ENCODE peak calls at places on chromosomes 16 and 17, in seven cellular contexts. R, H, T, N, X, Z and D are unnamed samples.

GRCh38 chr16:13779676-13780075 is 140.3 kb upstream of the ERCC4 start:
- DNase-seq in T (peak), H (no peak), N (no peak), X (no peak), R (no peak), Z (no peak), D (no peak)

GRCh38 chr17:4204190-4204589 is 59.6 kb downstream of the ANKFY1 start:
- DNase-seq in Z (no peak), R (no peak), H (no peak), T (no peak), X (no peak), N (no peak), D (no peak)

GRCh38 chr17:38509008-38509771 is 80.9 kb downstream of the ARHGAP23 start:
- DNase-seq in T (peak), Z (peak), X (no peak), N (peak), R (peak), H (peak), D (peak)

GRCh38 chr17:78706271-78706915 is 75.7 kb downstream of the CYTH1 start:
- DNase-seq in H (no peak), N (no peak), X (peak), T (no peak), Z (no peak), R (no peak), D (peak)

GRCh38 chr16:14109782-14110727 is 38.9 kb downstream of the MRTFB start:
- DNase-seq in H (no peak), N (no peak), Z (no peak), T (peak), R (no peak), X (no peak), D (no peak)

GRCh38 chr16:12094537-12095265 is 118.2 kb downstream of the SNX29 start:
- DNase-seq in R (no peak), H (no peak), Z (no peak), T (no peak), X (no peak), N (no peak), D (no peak)

GRCh38 chr17:80063815-80064585 is 27.6 kb downstream of the CCDC40 start:
- DNase-seq in X (no peak), R (no peak), T (peak), H (peak), Z (no peak), N (peak), D (no peak)

GRCh38 chr17:80408872-80409271 is 6.1 kb upstream of the ENDOV start:
- DNase-seq in N (no peak), R (no peak), T (no peak), Z (no peak), X (no peak), H (no peak), D (no peak)

GRCh38 chr17:59688008-59688407 is 19.2 kb downstream of the PTRH2 start:
- DNase-seq in X (no peak), T (no peak), Z (no peak), R (no peak), N (no peak), H (no peak), D (no peak)

GRCh38 chr17:81365601-81366585 is 29.4 kb upstream of the BAHCC1 start:
- DNase-seq in N (peak), X (peak), H (peak), Z (no peak), T (peak), R (peak), D (peak)

GRCh38 chr17:5044630-5045029 is 9.4 kb upstream of the SLC52A1 start:
- DNase-seq in N (no peak), X (no peak), R (no peak), H (no peak), T (no peak), Z (no peak), D (no peak)

GRCh38 chr16:4859900-4860255 is 12.6 kb downstream of the UBN1 start:
- DNase-seq in T (no peak), X (no peak), H (no peak), R (no peak), N (no peak), Z (no peak), D (no peak)

GRCh38 chr17:31002047-31002446 is 31.2 kb downstream of the RNF135 start:
- DNase-seq in T (no peak), N (no peak), R (no peak), Z (no peak), H (no peak), X (no peak), D (no peak)

GRCh38 chr16:56866955-56867830 is 2.2 kb downstream of the SLC12A3 start:
- DNase-seq in N (peak), Z (no peak), T (peak), R (peak), X (no peak), H (peak), D (peak)

GRCh38 chr17:2215616-2216364 is 87.8 kb downstream of the SMG6 start:
- DNase-seq in X (no peak), H (no peak), R (peak), Z (no peak), N (no peak), T (no peak), D (no peak)

DNA sequence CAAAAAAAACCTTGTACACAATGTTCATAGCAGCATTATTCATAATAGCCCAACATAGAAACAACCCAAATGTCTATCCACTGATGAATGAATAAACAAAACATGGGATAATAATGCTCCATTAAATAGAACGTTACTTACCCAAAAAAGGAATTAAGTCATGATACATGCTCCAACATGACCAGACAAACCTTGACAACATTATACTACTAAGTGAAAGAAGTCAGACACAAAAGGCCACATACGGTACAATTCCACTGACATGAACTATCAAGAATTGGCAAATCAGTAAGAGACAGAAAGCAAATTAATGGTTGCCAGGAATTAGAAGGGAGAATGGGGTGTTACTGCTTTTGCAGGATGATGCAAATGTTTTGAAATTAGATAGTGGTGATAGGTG is 193.8 kb upstream of the SHISA6 start:
- DNase-seq in H (no peak), T (no peak), Z (no peak), N (no peak), R (no peak), X (no peak), D (no peak)
- TF ChIP-seq JUND in H (no peak), T (no peak), Z (no peak), N (no peak), R (no peak), X (no peak), D (no peak)

DNA sequence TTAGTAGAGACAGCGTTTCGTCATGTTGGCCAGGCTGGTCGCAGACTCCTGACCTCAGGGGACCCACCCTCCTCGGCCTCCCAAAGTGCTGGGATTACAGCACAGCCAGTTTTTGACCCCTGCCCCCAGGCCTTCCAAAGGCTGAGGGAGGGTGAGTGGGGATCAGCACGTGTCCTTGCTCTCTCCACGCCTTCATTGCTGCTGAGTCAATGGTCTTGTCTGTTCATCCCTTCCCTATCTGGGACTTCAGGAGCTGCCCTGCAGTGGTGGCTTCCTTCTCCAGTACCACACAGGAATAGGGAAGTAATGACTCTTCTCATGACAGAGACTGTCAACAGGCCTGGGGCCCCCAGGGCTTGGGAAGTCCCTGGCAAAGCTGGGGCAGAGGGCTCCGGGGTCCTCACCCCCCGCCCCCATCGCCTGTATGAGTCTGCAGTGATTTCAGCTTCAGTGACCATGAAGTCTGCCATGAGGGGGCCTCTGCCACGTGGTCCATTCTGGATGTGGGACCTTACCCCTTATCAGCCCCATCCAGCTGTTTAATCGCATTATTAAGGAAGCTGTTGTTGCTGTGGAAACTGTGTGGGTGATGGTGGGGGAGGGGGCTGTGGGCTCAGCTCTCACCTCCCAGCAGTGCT is 6.1 kb downstream of the ABCC3 start:
- DNase-seq in N (peak), T (peak), Z (no peak), X (no peak), R (no peak), H (no peak), D (no peak)
- TF ChIP-seq JUND in N (peak), T (peak), Z (no peak), X (no peak), R (no peak), H (no peak), D (no peak)

DNA sequence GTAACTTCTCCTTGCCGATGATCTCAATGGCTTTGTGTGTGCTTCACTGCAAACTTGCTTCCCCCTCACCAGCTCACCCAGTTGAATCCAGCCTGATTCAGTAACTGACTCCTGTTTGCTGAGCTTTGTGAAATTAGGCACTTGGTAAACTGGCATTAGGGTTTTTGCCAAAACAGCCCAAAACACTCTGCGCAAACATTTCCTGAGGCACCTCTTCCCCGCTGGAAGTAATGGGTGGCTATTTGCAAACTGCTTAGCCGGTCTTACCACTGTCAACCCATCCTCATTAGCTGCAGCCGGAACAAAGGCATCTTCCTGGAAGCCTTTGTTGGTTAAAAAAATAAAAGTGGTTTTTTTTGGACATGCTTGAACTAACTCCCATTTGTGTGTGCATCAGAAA is 353.2 kb downstream of the MAF start:
- DNase-seq in H (no peak), N (no peak), R (no peak), Z (no peak), X (no peak), T (no peak), D (no peak)
- TF ChIP-seq JUND in H (no peak), N (no peak), R (no peak), Z (no peak), X (no peak), T (no peak), D (no peak)

DNA sequence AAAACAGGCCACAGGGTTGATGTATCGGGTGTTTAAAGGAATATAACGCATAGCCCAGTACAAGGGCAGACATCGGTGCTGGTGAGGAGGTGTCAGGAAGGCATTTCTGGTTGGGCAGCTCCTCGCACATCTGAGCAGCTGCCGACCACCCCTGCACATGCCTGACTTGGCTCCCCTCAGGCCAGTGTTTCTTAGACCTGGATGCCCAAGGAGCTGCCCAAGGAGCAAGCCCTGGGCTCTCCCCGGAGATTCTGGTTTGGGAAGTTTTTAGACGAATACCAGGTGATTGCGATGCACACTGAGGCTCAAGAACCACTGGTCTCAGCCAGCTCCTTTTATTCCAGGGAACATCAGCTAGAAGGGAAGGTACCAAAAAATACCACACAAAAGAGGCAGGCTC is 11.6 kb downstream of the WIPI1 start:
- DNase-seq in R (no peak), N (no peak), X (no peak), H (no peak), Z (no peak), T (no peak), D (no peak)
- TF ChIP-seq JUND in R (no peak), N (no peak), X (no peak), H (no peak), Z (no peak), T (no peak), D (no peak)

GRCh38 chr17:69090365-69090764 is 29.6 kb upstream of the ABCA9 start:
- DNase-seq in Z (no peak), N (no peak), R (no peak), X (no peak), T (no peak), H (no peak), D (no peak)
- TF ChIP-seq JUND in Z (no peak), N (no peak), R (no peak), X (no peak), T (no peak), H (no peak), D (no peak)

GRCh38 chr16:52552643-52553042 is 5.7 kb upstream of the TOX3 start:
- DNase-seq in H (no peak), X (no peak), N (no peak), R (no peak), T (no peak), Z (no peak), D (no peak)
- TF ChIP-seq JUND in H (no peak), X (no peak), N (no peak), R (no peak), T (no peak), Z (no peak), D (no peak)

DNA sequence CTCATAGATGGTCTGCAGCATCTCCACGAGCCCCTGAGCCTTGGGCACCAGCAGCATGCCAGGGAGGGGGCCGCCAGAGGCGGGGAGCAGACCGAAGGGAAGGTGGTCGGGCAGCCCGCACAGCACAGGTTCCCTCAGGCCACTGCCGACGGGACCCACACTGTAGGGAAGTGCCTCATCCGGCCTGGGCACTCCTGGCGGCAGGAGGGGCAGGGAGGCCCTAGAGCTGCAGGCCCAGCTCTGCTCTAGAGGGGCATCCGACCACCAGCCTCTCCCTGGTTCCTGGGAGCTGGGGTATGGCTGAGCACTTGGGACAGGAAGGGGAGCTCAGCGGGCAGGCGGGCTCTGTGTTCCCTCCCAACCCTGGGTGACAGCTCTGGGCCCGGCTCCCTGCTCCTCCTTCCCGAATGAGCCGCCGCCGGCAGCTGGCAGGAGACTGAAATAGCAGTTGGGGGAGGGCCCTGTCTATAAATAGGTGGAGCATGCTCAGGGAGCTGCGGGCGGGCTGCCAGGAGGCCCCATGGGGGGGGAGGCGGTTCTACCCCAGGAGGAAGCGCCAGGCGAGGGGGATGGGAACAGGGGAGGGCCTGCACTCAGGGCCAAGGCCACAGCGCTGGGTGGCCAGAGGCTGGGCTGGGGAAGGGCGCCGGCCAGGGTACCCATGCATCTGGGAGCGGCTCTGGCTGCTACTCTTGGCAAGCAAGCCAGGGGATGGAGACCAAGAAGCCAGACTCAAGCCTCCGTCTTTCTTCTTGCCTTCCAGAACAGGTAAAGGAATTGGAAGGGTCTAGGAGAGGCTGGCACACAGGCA is 12.4 kb downstream of the HDAC5 start:
- DNase-seq in T (peak), Z (peak), X (peak), R (peak), H (no peak), N (peak), D (peak)
- TF ChIP-seq JUND in T (peak), Z (no peak), X (peak), R (no peak), H (no peak), N (peak), D (no peak)

GRCh38 chr17:33164556-33164881 is 128.6 kb downstream of the ASIC2 start:
- DNase-seq in N (no peak), T (no peak), X (no peak), Z (no peak), R (no peak), H (no peak), D (no peak)

GRCh38 chr17:33163827-33164555 is 129.1 kb downstream of the ASIC2 start:
- DNase-seq in T (no peak), N (no peak), R (no peak), X (no peak), Z (no peak), H (no peak), D (no peak)

GRCh38 chr17:33166472-33166871 is 126.6 kb downstream of the ASIC2 start:
- DNase-seq in R (no peak), X (no peak), N (no peak), H (no peak), T (no peak), Z (no peak), D (no peak)

GRCh38 chr17:33171931-33172330 is 121.2 kb downstream of the ASIC2 start:
- DNase-seq in Z (no peak), X (no peak), R (no peak), T (no peak), N (no peak), H (no peak), D (no peak)

GRCh38 chr17:33169580-33170285 is 123.4 kb downstream of the ASIC2 start:
- DNase-seq in H (no peak), N (no peak), R (no peak), X (no peak), T (no peak), Z (no peak), D (no peak)
- TF ChIP-seq JUND in H (no peak), N (no peak), R (no peak), X (no peak), T (no peak), Z (no peak), D (no peak)

DNA sequence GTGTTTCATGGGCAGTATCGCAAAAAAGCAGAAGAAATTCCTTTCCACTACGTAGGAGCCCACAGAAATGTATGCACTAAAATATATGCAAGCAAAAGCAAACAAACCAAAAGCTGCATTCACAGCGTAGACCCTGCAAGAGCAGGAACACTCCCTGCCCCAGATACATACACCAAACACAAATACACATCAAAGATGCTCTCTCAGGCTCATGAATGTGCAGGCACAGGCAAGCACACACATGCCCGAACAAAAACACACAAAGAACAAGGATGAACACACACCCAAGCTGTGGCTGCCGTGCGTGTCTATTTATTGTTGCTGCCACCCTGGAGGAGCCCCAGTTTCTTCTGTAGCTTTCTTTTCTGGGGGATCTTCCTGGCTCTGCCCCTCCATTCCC is 1.7 kb downstream of the NUPR1 start:
- DNase-seq in H (no peak), N (peak), R (no peak), Z (no peak), T (no peak), X (no peak), D (no peak)
- TF ChIP-seq JUND in H (no peak), N (no peak), R (no peak), Z (no peak), T (no peak), X (no peak), D (no peak)

DNA sequence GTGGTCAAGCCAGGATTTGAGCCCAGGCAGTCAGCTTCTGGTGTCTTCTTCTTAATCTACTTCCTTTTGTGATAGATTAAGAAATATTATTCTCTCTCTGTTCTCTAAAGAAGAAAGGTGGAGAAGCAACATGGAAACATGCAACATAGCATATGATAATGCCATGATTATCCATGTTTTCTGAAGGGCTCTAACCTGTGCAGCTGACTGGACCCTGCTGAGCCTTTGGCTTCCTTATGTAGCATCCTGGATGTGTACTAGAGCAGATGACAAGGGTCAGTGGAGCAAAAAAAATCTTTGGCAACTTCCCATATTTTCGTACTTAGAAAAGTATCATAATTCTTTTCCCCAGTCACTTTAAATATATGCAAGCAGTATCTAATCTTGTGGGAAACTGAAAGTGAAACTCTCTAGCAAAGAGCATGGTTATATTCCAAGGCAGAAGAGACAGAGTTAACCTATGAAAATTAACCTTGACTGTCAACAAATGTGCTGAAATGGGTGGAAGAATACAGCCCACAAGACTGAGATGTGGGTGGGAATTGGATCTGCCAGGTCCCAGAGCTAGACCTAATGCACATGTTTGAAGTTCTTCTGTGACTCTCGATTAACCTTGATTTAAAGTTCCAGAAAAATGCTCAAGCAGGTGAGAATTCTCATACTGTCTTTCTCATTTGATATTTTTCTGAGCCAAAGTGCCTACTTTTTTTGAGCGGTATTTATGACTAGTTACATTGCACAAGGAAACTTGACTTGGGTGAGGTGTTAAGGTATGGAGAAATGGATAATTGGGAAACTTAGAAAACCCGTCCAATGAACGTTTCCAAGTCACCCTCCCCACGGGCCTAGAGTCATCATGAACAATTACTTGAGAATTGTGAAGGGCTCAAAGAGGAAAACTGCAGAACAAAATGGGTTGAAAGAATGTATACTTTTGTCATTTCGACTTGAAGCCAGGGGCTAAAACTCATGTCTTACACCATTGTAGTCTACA is 248.6 kb downstream of the FTO start:
- DNase-seq in Z (no peak), N (no peak), H (no peak), T (no peak), X (no peak), R (no peak), D (no peak)
- TF ChIP-seq JUND in Z (no peak), N (no peak), H (no peak), T (no peak), X (no peak), R (no peak), D (no peak)